ENCODE peak calls at places on chromosomes 6 and 20, in five cellular contexts. L, G, Y, H and Z are unnamed samples.

GRCh38 chr20:37948956-37949355 is 46.0 kb downstream of the VSTM2L start:
- DNase-seq in G (no peak), H (no peak), Y (no peak), L (no peak), Z (peak; percentile 12)

GRCh38 chr20:32524871-32525501 is 60.1 kb downstream of the NOL4L start:
- DNase-seq in L (peak; percentile 93), H (no peak), G (peak; percentile 79), Y (peak; percentile 85), Z (no peak)

GRCh38 chr20:6008254-6008653 is 45.6 kb downstream of the LRRN4 start:
- DNase-seq in H (no peak), Y (no peak), G (no peak), L (peak; percentile 82), Z (peak; percentile 80)

GRCh38 chr6:107436881-107437280 is 22.5 kb downstream of the PDSS2 start:
- DNase-seq in H (no peak), G (no peak), Y (no peak), L (no peak), Z (no peak)

GRCh38 chr20:16528078-16528477 is 45.2 kb downstream of the KIF16B start:
- DNase-seq in G (no peak), L (no peak), Y (no peak), H (peak; percentile 26), Z (no peak)

GRCh38 chr6:142854589-142855488 is 90.1 kb downstream of the HIVEP2 start:
- DNase-seq in H (no peak), L (no peak), Y (no peak), G (no peak), Z (no peak)

GRCh38 chr6:160108077-160108476 is 13.5 kb upstream of the SLC22A1 start:
- DNase-seq in L (no peak), H (no peak), Y (no peak), G (no peak), Z (no peak)

GRCh38 chr6:68704485-68704884 is 69.4 kb downstream of the ADGRB3 start:
- DNase-seq in H (no peak), L (no peak), G (no peak), Y (no peak), Z (no peak)

GRCh38 chr6:91718198-91718597 is 1131.3 kb upstream of the MAP3K7 start:
- DNase-seq in H (no peak), G (no peak), Y (no peak), L (no peak), Z (no peak)

GRCh38 chr20:34215711-34216381 is 25.4 kb upstream of the ASIP start:
- DNase-seq in Y (peak; percentile 95), H (peak; percentile 69), L (peak; percentile 83), G (peak; percentile 79), Z (peak; percentile 90)

GRCh38 chr6:92690997-92691599 is 728.3 kb downstream of the EPHA7 start:
- DNase-seq in G (no peak), L (no peak), Y (no peak), H (no peak), Z (no peak)

GRCh38 chr6:143634486-143634885 is 43.3 kb upstream of the PHACTR2 start:
- DNase-seq in G (no peak), Y (no peak), H (no peak), L (no peak), Z (no peak)

GRCh38 chr20:44014807-44015732 is 100.4 kb downstream of the TOX2 start:
- DNase-seq in H (no peak), L (no peak), G (no peak), Y (no peak), Z (no peak)

GRCh38 chr6:54307412-54308036 is 717 bp upstream of the TINAG start:
- DNase-seq in Y (no peak), L (no peak), H (no peak), G (no peak), Z (no peak)

GRCh38 chr20:19211661-19212523 is 550 bp upstream of the SLC24A3 start:
- DNase-seq in L (peak; percentile 78), H (no peak), Y (peak; percentile 80), G (no peak), Z (no peak)

GRCh38 chr6:170135821-170136471 is 154.9 kb downstream of the DLL1 start:
- DNase-seq in Y (peak; percentile 59), G (no peak), H (no peak), L (peak; percentile 56), Z (peak; percentile 64)

GRCh38 chr6:52416629-52417151 is 3.5 kb upstream of the EFHC1 start:
- DNase-seq in H (peak; percentile 62), Y (no peak), L (no peak), G (peak; percentile 26), Z (no peak)

GRCh38 chr6:83221886-83222479 is 28.8 kb downstream of the RWDD2A start:
- DNase-seq in Y (no peak), G (no peak), L (no peak), H (peak; percentile 21), Z (no peak)

GRCh38 chr20:19945732-19946670 is 71.2 kb upstream of the NAA20 start:
- DNase-seq in G (no peak), H (no peak), L (no peak), Y (no peak), Z (no peak)

GRCh38 chr20:19605759-19606158 is 152.3 kb upstream of the RIN2 start:
- DNase-seq in G (no peak), Y (no peak), H (no peak), L (no peak), Z (no peak)

GRCh38 chr6:105990151-105990550 is 96.0 kb upstream of the PRDM1 start:
- DNase-seq in H (no peak), G (no peak), L (no peak), Y (no peak), Z (no peak)

GRCh38 chr6:122778961-122779671 is 400 bp upstream of the FABP7 start:
- DNase-seq in G (no peak), L (no peak), H (no peak), Y (no peak), Z (no peak)

GRCh38 chr6:52243282-52243893 is 912 bp downstream of the IL17F start:
- DNase-seq in L (no peak), Y (no peak), H (no peak), G (no peak), Z (no peak)

GRCh38 chr6:118403036-118403435 is 145.1 kb upstream of the PLN start:
- DNase-seq in Y (no peak), G (no peak), H (no peak), L (no peak), Z (no peak)

GRCh38 chr6:42390228-42390934 is 61.3 kb downstream of the TRERF1 start:
- DNase-seq in L (no peak), Y (no peak), H (no peak), G (no peak), Z (peak; percentile 19)

GRCh38 chr6:35309611-35310264 is 12.1 kb downstream of the DEF6 start:
- DNase-seq in H (no peak), G (no peak), Y (no peak), L (peak; percentile 55), Z (peak; percentile 50)

GRCh38 chr6:149806127-149806526 is 56.6 kb downstream of the PCMT1 start:
- DNase-seq in Y (no peak), H (no peak), L (no peak), G (no peak), Z (no peak)

GRCh38 chr6:129662406-129662766 is 47.6 kb downstream of the ARHGAP18 start:
- DNase-seq in L (no peak), G (no peak), Y (no peak), H (no peak), Z (no peak)

GRCh38 chr20:31440012-31440659 is at the start of gene DEFB123:
- DNase-seq in H (peak; percentile 35), G (no peak), Y (no peak), L (no peak), Z (no peak)

GRCh38 chr6:122081921-122082320 is 317.5 kb upstream of the HSF2 start:
- DNase-seq in Y (no peak), H (no peak), G (no peak), L (no peak), Z (no peak)

GRCh38 chr6:143514996-143515760 is 3.7 kb upstream of the FUCA2 start:
- DNase-seq in H (no peak), G (peak; percentile 84), Y (no peak), L (peak; percentile 66), Z (peak; percentile 77)

GRCh38 chr6:134123666-134124208 is 71.3 kb upstream of the SLC2A12 start:
- DNase-seq in L (no peak), G (no peak), H (no peak), Y (no peak), Z (no peak)

GRCh38 chr6:66866801-66867200 is 1159.8 kb upstream of the EYS start:
- DNase-seq in Y (no peak), H (no peak), L (no peak), G (no peak), Z (no peak)

GRCh38 chr6:30067460-30068139 is 602 bp downstream of the PPP1R11 start:
- DNase-seq in L (no peak), H (no peak), Y (no peak), G (no peak), Z (no peak)
- H3K27ac ChIP-seq in L (peak overlapping the region; percentile 81), H (peak overlapping the region; percentile 65), Y (peak overlapping the region; percentile 88), G (peak overlapping the region; percentile 84), Z (peak overlapping the region; percentile 94)

GRCh38 chr6:125986295-125986955 is at the start of gene TRMT11:
- DNase-seq in H (peak; percentile 94), Y (peak; percentile 96), L (peak; percentile 93), G (peak; percentile 85), Z (peak; percentile 91)

GRCh38 chr6:125985967-125986294 is 409 bp upstream of the TRMT11 start:
- DNase-seq in H (no peak), G (no peak), Y (no peak), L (no peak), Z (no peak)

GRCh38 chr6:125986956-125987617 is 747 bp downstream of the TRMT11 start:
- DNase-seq in Y (no peak), L (no peak), H (peak; percentile 55), G (no peak), Z (no peak)

GRCh38 chr6:125984311-125984710 is 2.0 kb upstream of the TRMT11 start:
- DNase-seq in H (no peak), L (no peak), Y (no peak), G (no peak), Z (no peak)

DNA sequence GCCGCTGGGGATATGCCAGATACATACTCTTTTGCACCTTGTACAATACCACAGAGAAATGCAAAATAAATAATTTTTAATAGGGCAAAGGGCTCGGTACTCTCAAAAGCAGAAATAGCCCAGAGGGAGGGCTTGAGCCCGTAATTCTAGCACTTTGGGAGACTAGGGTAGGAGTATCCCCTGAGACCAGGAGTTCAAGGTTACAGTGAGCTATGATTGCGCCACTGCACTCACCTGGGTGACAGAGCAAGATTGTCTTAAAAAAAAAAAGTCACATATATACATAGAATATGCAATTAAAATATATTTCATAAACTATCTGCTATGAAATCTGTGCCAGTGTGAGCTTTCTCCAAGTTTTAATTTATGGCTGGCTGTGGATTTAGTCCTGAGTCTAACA is 818 bp upstream of the TRMT11 start:
- DNase-seq in H (no peak), L (no peak), G (no peak), Y (no peak), Z (no peak)
- H3K4me3 ChIP-seq in H (peak overlapping the region; percentile 62), L (no peak overlapping the region), G (peak overlapping the region; percentile 71), Y (peak overlapping the region; percentile 73), Z (peak overlapping the region; percentile 89)

DNA sequence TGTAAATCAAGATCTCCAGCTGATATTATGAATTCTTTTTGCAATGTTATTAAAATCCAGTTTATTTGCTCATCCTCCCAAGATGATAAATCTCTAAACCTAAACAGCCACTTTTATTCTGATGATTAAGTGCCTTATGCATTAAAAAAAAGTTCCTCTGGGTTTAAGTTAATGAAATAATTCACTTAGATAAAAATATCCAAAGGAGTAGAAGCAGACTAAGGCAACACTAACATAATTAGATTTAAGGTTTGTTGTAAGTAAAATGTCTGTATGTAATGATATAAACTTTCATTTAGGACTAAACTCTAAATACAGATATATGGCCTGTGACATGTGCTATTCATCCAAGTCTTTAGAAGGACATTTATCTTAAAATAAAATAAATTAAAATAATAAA is 457.2 kb downstream of the TENT5A start:
- DNase-seq in H (no peak), L (no peak), Y (no peak), G (no peak), Z (no peak)
- TF ChIP-seq CTCF in H (no peak), L (no peak), Y (no peak), G (no peak), Z (no peak)

GRCh38 chr20:62658593-62659159 is 16.4 kb downstream of the SLCO4A1 start:
- DNase-seq in H (no peak), Y (no peak), L (no peak), G (no peak), Z (no peak)
- H3K27ac ChIP-seq in H (no peak overlapping the region), Y (no peak overlapping the region), L (no peak overlapping the region), G (no peak overlapping the region), Z (no peak overlapping the region)